ENCODE peak calls at places on chromosomes 5 and 9, in six cellular contexts. One of them, this sample, is unnamed.

GRCh38 chr5:167320019-167320418 is 971.4 kb upstream of the WWC1 start:
- DNase-seq in heart right ventricle: no peak
- DNase-seq in WTC11: no peak
- DNase-seq in psoas muscle: no peak
- DNase-seq in AG09319: no peak
- DNase-seq in endothelial cell: no peak
- DNase-seq in this sample: no peak

GRCh38 chr9:131290039-131290766 is 680 bp downstream of the PLPP7 start:
- DNase-seq in psoas muscle: peak
- DNase-seq in endothelial cell: no peak
- DNase-seq in WTC11: no peak
- DNase-seq in AG09319: no peak
- DNase-seq in heart right ventricle: no peak
- DNase-seq in this sample: no peak

GRCh38 chr5:143713331-143714032 is 98.5 kb upstream of the HMHB1 start:
- DNase-seq in WTC11: no peak
- DNase-seq in endothelial cell: no peak
- DNase-seq in heart right ventricle: no peak
- DNase-seq in AG09319: peak
- DNase-seq in psoas muscle: no peak
- DNase-seq in this sample: no peak

GRCh38 chr9:98117984-98118639 is 910 bp downstream of the TRIM14 start:
- DNase-seq in AG09319: no peak
- DNase-seq in endothelial cell: no peak
- DNase-seq in heart right ventricle: no peak
- DNase-seq in WTC11: no peak
- DNase-seq in psoas muscle: no peak
- DNase-seq in this sample: no peak

GRCh38 chr9:125121156-125121555 is 22.2 kb downstream of the SCAI start:
- DNase-seq in heart right ventricle: no peak
- DNase-seq in AG09319: no peak
- DNase-seq in endothelial cell: no peak
- DNase-seq in psoas muscle: no peak
- DNase-seq in WTC11: no peak
- DNase-seq in this sample: no peak

GRCh38 chr5:93596676-93597441 is 13.8 kb downstream of the NR2F1 start:
- DNase-seq in endothelial cell: no peak
- DNase-seq in WTC11: peak
- DNase-seq in psoas muscle: peak
- DNase-seq in heart right ventricle: no peak
- DNase-seq in AG09319: no peak
- DNase-seq in this sample: no peak

GRCh38 chr5:153629027-153629426 is 138.6 kb downstream of the GRIA1 start:
- DNase-seq in endothelial cell: peak
- DNase-seq in psoas muscle: no peak
- DNase-seq in heart right ventricle: peak
- DNase-seq in WTC11: peak
- DNase-seq in AG09319: peak
- DNase-seq in this sample: no peak

GRCh38 chr5:132962429-132962928 is 955 bp downstream of the AFF4 start:
- DNase-seq in endothelial cell: peak
- DNase-seq in WTC11: no peak
- DNase-seq in psoas muscle: no peak
- DNase-seq in heart right ventricle: peak
- DNase-seq in AG09319: peak
- DNase-seq in this sample: no peak

GRCh38 chr9:133237271-133237731 is 28.3 kb upstream of the OBP2B start:
- DNase-seq in WTC11: no peak
- DNase-seq in heart right ventricle: peak
- DNase-seq in psoas muscle: no peak
- DNase-seq in AG09319: no peak
- DNase-seq in endothelial cell: no peak
- DNase-seq in this sample: no peak

DNA sequence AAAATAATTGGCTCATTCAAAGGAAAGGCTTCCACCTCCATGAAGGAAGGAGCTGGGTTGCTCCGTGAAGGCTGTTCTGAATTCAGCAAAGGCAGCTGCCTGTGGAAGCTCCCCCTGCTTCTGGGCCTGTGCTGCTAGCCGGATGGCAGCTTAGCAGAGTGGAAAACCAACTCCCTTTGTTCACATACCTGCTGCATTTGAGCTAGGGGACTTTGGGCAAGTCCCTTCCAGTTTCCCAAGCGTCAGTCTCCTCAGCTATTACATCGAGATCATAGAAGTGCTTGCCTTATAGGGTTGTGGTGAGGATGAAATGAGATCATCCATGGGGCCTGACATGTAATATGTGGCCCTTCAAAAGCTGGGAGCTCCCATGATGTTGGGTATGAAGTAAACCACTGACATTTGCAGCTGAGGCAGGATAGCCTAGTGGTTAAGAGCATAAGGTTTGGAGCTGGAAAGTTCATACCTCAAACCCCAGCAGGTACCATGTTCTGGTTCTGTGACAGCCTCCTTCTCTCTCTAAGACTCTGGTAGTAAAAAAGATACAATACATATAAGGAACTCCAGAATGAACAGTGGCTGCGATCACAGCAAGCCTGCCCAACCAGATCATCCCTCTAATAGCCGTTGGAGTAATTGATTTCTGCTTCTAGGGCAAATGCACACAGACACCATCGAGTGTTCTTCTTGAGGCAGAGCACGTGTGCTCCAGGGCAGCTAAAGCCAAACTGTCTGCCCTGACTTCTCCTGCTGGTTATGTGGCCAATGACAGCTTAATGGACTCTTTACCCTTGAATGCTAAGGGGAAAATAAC is 11.0 kb upstream of the DENND1A start:
- DNase-seq in psoas muscle: no peak
- DNase-seq in AG09319: no peak
- DNase-seq in WTC11: no peak
- DNase-seq in endothelial cell: no peak
- DNase-seq in heart right ventricle: no peak
- DNase-seq in this sample: no peak
- TF ChIP-seq CTCF in psoas muscle: no peak
- TF ChIP-seq CTCF in AG09319: no peak
- TF ChIP-seq CTCF in WTC11: no peak
- TF ChIP-seq CTCF in endothelial cell: no peak
- TF ChIP-seq CTCF in heart right ventricle: no peak
- TF ChIP-seq CTCF in this sample: no peak

GRCh38 chr5:135880278-135880677 is 15.4 kb downstream of the IL9 start:
- DNase-seq in endothelial cell: peak
- DNase-seq in heart right ventricle: no peak
- DNase-seq in AG09319: no peak
- DNase-seq in WTC11: peak
- DNase-seq in psoas muscle: no peak
- DNase-seq in this sample: no peak
- TF ChIP-seq CTCF in endothelial cell: peak
- TF ChIP-seq CTCF in heart right ventricle: no peak
- TF ChIP-seq CTCF in AG09319: peak
- TF ChIP-seq CTCF in WTC11: peak
- TF ChIP-seq CTCF in psoas muscle: no peak
- TF ChIP-seq CTCF in this sample: no peak

DNA sequence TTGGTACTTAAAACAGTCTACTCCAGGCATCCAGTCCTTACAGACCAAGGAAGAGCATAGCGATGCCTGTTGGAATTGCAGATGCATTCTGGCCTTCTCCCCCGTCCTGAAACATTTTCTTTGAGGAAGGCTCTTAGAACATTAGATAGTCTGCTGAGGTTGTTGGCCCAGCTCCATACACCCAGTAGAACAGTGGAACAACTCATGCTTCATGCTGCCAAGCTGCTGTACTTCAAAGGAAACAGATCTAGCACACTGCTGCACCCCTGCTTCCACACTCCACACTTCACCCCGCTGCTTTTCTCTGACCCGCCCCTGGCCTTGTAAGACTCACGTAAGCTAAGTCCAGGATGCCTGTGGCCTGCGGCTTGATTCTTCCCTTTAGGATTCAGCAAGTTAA is 33.4 kb upstream of the NCS1 start:
- DNase-seq in WTC11: no peak
- DNase-seq in endothelial cell: no peak
- DNase-seq in psoas muscle: peak
- DNase-seq in heart right ventricle: peak
- DNase-seq in AG09319: peak
- DNase-seq in this sample: no peak
- TF ChIP-seq CTCF in WTC11: no peak
- TF ChIP-seq CTCF in endothelial cell: no peak
- TF ChIP-seq CTCF in psoas muscle: no peak
- TF ChIP-seq CTCF in heart right ventricle: no peak
- TF ChIP-seq CTCF in AG09319: no peak
- TF ChIP-seq CTCF in this sample: no peak

GRCh38 chr9:882416-882931 is 41.0 kb downstream of the DMRT1 start:
- DNase-seq in heart right ventricle: no peak
- DNase-seq in WTC11: no peak
- DNase-seq in psoas muscle: no peak
- DNase-seq in AG09319: no peak
- DNase-seq in endothelial cell: no peak
- DNase-seq in this sample: no peak
- TF ChIP-seq CTCF in heart right ventricle: no peak
- TF ChIP-seq CTCF in WTC11: no peak
- TF ChIP-seq CTCF in psoas muscle: no peak
- TF ChIP-seq CTCF in AG09319: no peak
- TF ChIP-seq CTCF in endothelial cell: peak
- TF ChIP-seq CTCF in this sample: no peak

GRCh38 chr9:25094518-25094917 is 548.8 kb upstream of the IZUMO3 start:
- DNase-seq in heart right ventricle: no peak
- DNase-seq in AG09319: no peak
- DNase-seq in WTC11: no peak
- DNase-seq in endothelial cell: no peak
- DNase-seq in psoas muscle: no peak
- DNase-seq in this sample: no peak
- TF ChIP-seq CTCF in heart right ventricle: no peak
- TF ChIP-seq CTCF in AG09319: no peak
- TF ChIP-seq CTCF in WTC11: no peak
- TF ChIP-seq CTCF in endothelial cell: no peak
- TF ChIP-seq CTCF in psoas muscle: no peak
- TF ChIP-seq CTCF in this sample: no peak

GRCh38 chr5:161535762-161536161 is 10.8 kb downstream of the GABRB2 start:
- DNase-seq in AG09319: no peak
- DNase-seq in endothelial cell: no peak
- DNase-seq in heart right ventricle: no peak
- DNase-seq in WTC11: no peak
- DNase-seq in psoas muscle: no peak
- DNase-seq in this sample: no peak
- TF ChIP-seq CTCF in AG09319: no peak
- TF ChIP-seq CTCF in endothelial cell: no peak
- TF ChIP-seq CTCF in heart right ventricle: no peak
- TF ChIP-seq CTCF in WTC11: no peak
- TF ChIP-seq CTCF in psoas muscle: no peak
- TF ChIP-seq CTCF in this sample: no peak

DNA sequence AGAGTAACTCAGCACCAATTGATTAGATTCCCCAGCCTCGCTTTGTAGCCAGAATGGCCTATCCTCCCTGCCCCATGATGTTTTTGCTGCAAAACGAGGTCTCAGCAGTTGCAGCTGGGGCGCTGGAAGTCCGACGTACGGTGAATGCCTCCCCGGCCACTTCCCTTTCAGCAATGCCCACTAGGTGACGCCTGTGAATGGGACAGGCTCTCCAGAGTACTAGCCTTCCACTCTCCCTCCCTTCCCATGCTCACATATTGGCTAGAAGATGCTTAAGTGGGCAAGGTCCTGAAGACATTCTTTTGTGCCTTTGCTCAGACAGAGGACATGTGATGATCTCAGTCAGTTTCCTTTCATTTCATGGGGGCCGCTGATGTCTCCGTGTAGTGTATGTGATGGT is 50.8 kb downstream of the DMRT2 start:
- DNase-seq in endothelial cell: peak
- DNase-seq in WTC11: peak
- DNase-seq in AG09319: no peak
- DNase-seq in heart right ventricle: peak
- DNase-seq in psoas muscle: peak
- DNase-seq in this sample: no peak
- TF ChIP-seq CTCF in endothelial cell: no peak
- TF ChIP-seq CTCF in WTC11: no peak
- TF ChIP-seq CTCF in AG09319: peak
- TF ChIP-seq CTCF in heart right ventricle: peak
- TF ChIP-seq CTCF in psoas muscle: peak
- TF ChIP-seq CTCF in this sample: no peak

GRCh38 chr5:53172630-53173029 is 63.1 kb upstream of the MOCS2 start:
- DNase-seq in WTC11: no peak
- DNase-seq in AG09319: no peak
- DNase-seq in heart right ventricle: no peak
- DNase-seq in psoas muscle: no peak
- DNase-seq in endothelial cell: no peak
- DNase-seq in this sample: no peak

GRCh38 chr5:53169933-53170332 is 60.4 kb upstream of the MOCS2 start:
- DNase-seq in AG09319: no peak
- DNase-seq in psoas muscle: no peak
- DNase-seq in heart right ventricle: no peak
- DNase-seq in WTC11: no peak
- DNase-seq in endothelial cell: no peak
- DNase-seq in this sample: no peak

GRCh38 chr5:53167836-53168235 is 58.3 kb upstream of the MOCS2 start:
- DNase-seq in AG09319: no peak
- DNase-seq in endothelial cell: no peak
- DNase-seq in heart right ventricle: peak
- DNase-seq in psoas muscle: peak
- DNase-seq in WTC11: no peak
- DNase-seq in this sample: no peak

GRCh38 chr5:53173083-53173482 is 63.5 kb upstream of the MOCS2 start:
- DNase-seq in endothelial cell: no peak
- DNase-seq in WTC11: no peak
- DNase-seq in AG09319: no peak
- DNase-seq in heart right ventricle: no peak
- DNase-seq in psoas muscle: no peak
- DNase-seq in this sample: no peak

GRCh38 chr5:53170748-53171349 is 61.3 kb upstream of the MOCS2 start:
- DNase-seq in WTC11: peak
- DNase-seq in endothelial cell: peak
- DNase-seq in heart right ventricle: no peak
- DNase-seq in psoas muscle: no peak
- DNase-seq in AG09319: no peak
- DNase-seq in this sample: no peak
- TF ChIP-seq CTCF in WTC11: peak
- TF ChIP-seq CTCF in endothelial cell: peak
- TF ChIP-seq CTCF in heart right ventricle: peak
- TF ChIP-seq CTCF in psoas muscle: peak
- TF ChIP-seq CTCF in AG09319: peak
- TF ChIP-seq CTCF in this sample: no peak

GRCh38 chr9:116365056-116365471 is 211.5 kb downstream of the PAPPA start:
- DNase-seq in psoas muscle: peak
- DNase-seq in heart right ventricle: peak
- DNase-seq in endothelial cell: no peak
- DNase-seq in AG09319: peak
- DNase-seq in WTC11: no peak
- DNase-seq in this sample: no peak
- TF ChIP-seq CTCF in psoas muscle: peak
- TF ChIP-seq CTCF in heart right ventricle: peak
- TF ChIP-seq CTCF in endothelial cell: no peak
- TF ChIP-seq CTCF in AG09319: peak
- TF ChIP-seq CTCF in WTC11: no peak
- TF ChIP-seq CTCF in this sample: no peak

This sample was measured in natural killer cell.